ENCODE peak calls at places on chromosomes 16 and 17, in five cellular contexts. U is HTR-8/SVneo, V is HCT116, P is astrocyte of the cerebellum, O is upper lobe of right lung. Y is an unnamed sample.

GRCh38 chr16:49592507-49593422 is 219.2 kb downstream of the C16orf78 start:
- DNase-seq in U (peak; percentile 31), V (peak; percentile 12), P (no peak), O (no peak), Y (no peak)

GRCh38 chr17:18314731-18315497 is at the start of the genes SMCR8 and TOP3A:
- DNase-seq in P (peak; percentile 95), O (peak; percentile 99), V (peak; percentile 91), U (peak; percentile 100), Y (peak; percentile 95)

GRCh38 chr17:79990051-79990592 is 45.5 kb downstream of the TBC1D16 start:
- DNase-seq in O (no peak), V (no peak), U (no peak), P (no peak), Y (no peak)

GRCh38 chr16:4676826-4677225 is 16.5 kb upstream of the NUDT16L1 start:
- DNase-seq in O (no peak), P (no peak), U (no peak), V (no peak), Y (no peak)

GRCh38 chr17:40524243-40524965 is 23.0 kb upstream of the TNS4 start:
- DNase-seq in U (no peak), P (no peak), O (no peak), V (no peak), Y (no peak)

GRCh38 chr16:75402821-75403475 is 30.4 kb downstream of the CFDP1 start:
- DNase-seq in V (peak; percentile 10), O (no peak), U (peak; percentile 48), P (peak; percentile 51), Y (no peak)

GRCh38 chr16:29810699-29811169 is 1.3 kb upstream of the PRRT2 start:
- DNase-seq in U (no peak), V (no peak), P (no peak), O (no peak), Y (no peak)

GRCh38 chr16:89246903-89247733 is 29.6 kb downstream of the ZNF778 start:
- DNase-seq in U (peak; percentile 82), O (peak; percentile 96), P (peak; percentile 37), V (peak; percentile 68), Y (peak; percentile 78)

GRCh38 chr17:5809580-5810188 is 225.4 kb upstream of the NLRP1 start:
- DNase-seq in V (no peak), P (no peak), U (no peak), O (no peak), Y (no peak)

GRCh38 chr17:80892019-80892855 is 99.4 kb upstream of the CHMP6 start:
- DNase-seq in P (peak; percentile 95), V (peak; percentile 91), O (no peak), U (peak; percentile 97), Y (peak; percentile 16)

GRCh38 chr16:266258-267164 is 9.2 kb downstream of the RGS11 start:
- DNase-seq in V (no peak), U (no peak), P (no peak), O (peak; percentile 63), Y (no peak)

GRCh38 chr17:81714412-81715106 is 2.5 kb downstream of the SLC25A10 start:
- DNase-seq in V (no peak), P (no peak), O (no peak), U (no peak), Y (no peak)

GRCh38 chr16:87562201-87562600 is 40.1 kb upstream of the JPH3 start:
- DNase-seq in O (no peak), P (no peak), U (no peak), V (no peak), Y (no peak)

GRCh38 chr16:15682105-15682570 is 32.1 kb downstream of the NDE1 start:
- DNase-seq in P (peak; percentile 39), O (no peak), V (peak; percentile 33), U (peak; percentile 32), Y (no peak)

GRCh38 chr16:88454315-88455057 is 1.4 kb downstream of the ZFPM1 start:
- DNase-seq in U (no peak), V (no peak), P (no peak), O (no peak), Y (no peak)

GRCh38 chr16:51184702-51185433 is 33.8 kb upstream of the SALL1 start:
- DNase-seq in V (no peak), U (no peak), P (no peak), O (no peak), Y (no peak)

GRCh38 chr16:81658373-81658772 is 120.7 kb upstream of the PLCG2 start:
- DNase-seq in P (no peak), O (no peak), U (no peak), V (no peak), Y (no peak)

GRCh38 chr16:57797526-57798266 is 4.6 kb downstream of the KIFC3 start:
- DNase-seq in O (peak; percentile 87), P (no peak), V (no peak), U (no peak), Y (no peak)

GRCh38 chr17:6269474-6269873 is 165.4 kb downstream of the AIPL1 start:
- DNase-seq in U (peak; percentile 45), P (peak; percentile 59), O (no peak), V (peak; percentile 6), Y (no peak)

GRCh38 chr16:26195225-26195624 is 503.5 kb downstream of the HS3ST4 start:
- DNase-seq in V (no peak), O (no peak), P (no peak), U (no peak), Y (no peak)

Y was measured in anterior cingulate cortex.